ENCODE peak calls at places on chromosomes 13 and 19, in four cellular contexts. N is mammary epithelial cell, W is adipocyte, C is cardiac muscle cell. F is an unnamed sample.

GRCh38 chr13:112442483-112443090 is 66.4 kb downstream of the SPACA7 start:
- DNase-seq in N (peak; percentile 4), W (no peak), C (no peak), F (no peak)

GRCh38 chr19:16660763-16661479 is at the start of gene TMEM38A:
- DNase-seq in N (peak; percentile 22), W (peak; percentile 69), C (peak; percentile 63), F (peak; percentile 49)

GRCh38 chr19:609001-609340 is 19.3 kb downstream of the HCN2 start:
- DNase-seq in N (no peak), W (no peak), C (no peak), F (no peak)

GRCh38 chr19:1087813-1088418 is 7.3 kb downstream of the POLR2E start:
- DNase-seq in N (no peak), W (no peak), C (no peak), F (no peak)

GRCh38 chr13:58080806-58081205 is 449.3 kb downstream of the PCDH17 start:
- DNase-seq in N (no peak), W (no peak), C (peak; percentile 19), F (no peak)

GRCh38 chr13:86846501-86846900 is 824.7 kb upstream of the SLITRK5 start:
- DNase-seq in N (peak; percentile 40), W (no peak), C (no peak), F (no peak)

GRCh38 chr13:41694902-41695301 is 237.6 kb downstream of the RGCC start:
- DNase-seq in N (peak; percentile 84), W (peak; percentile 97), C (peak; percentile 61), F (peak; percentile 81)

GRCh38 chr13:50202485-50202884 is 187.2 kb downstream of the KCNRG start:
- DNase-seq in N (no peak), W (no peak), C (no peak), F (no peak)

GRCh38 chr13:110163020-110163658 is 143.8 kb downstream of the COL4A1 start:
- DNase-seq in N (no peak), W (peak; percentile 14), C (no peak), F (no peak)

GRCh38 chr19:44367024-44367423 is 10.5 kb upstream of the ZNF112 start:
- DNase-seq in N (no peak), W (no peak), C (no peak), F (no peak)

GRCh38 chr13:78022164-78022877 is 103.7 kb upstream of the EDNRB start:
- DNase-seq in N (peak; percentile 60), W (no peak), C (no peak), F (peak; percentile 42)

GRCh38 chr13:21673592-21674270 is 2.9 kb downstream of the FGF9 start:
- DNase-seq in N (peak; percentile 47), W (peak; percentile 62), C (peak; percentile 84), F (peak; percentile 53)

GRCh38 chr19:28882818-28883217 is 330.1 kb downstream of the UQCRFS1 start:
- DNase-seq in N (no peak), W (no peak), C (no peak), F (no peak)

GRCh38 chr19:4063369-4064072 is 3.2 kb downstream of the ZBTB7A start:
- DNase-seq in N (no peak), W (no peak), C (no peak), F (no peak)

GRCh38 chr19:19661675-19662251 is 1.7 kb downstream of the ATP13A1 start:
- DNase-seq in N (no peak), W (no peak), C (no peak), F (no peak)

GRCh38 chr19:28905996-28906395 is 307.0 kb downstream of the UQCRFS1 start:
- DNase-seq in N (no peak), W (peak; percentile 18), C (no peak), F (no peak)

GRCh38 chr13:30713133-30713532 is 22.2 kb upstream of the ALOX5AP start:
- DNase-seq in N (no peak), W (no peak), C (no peak), F (no peak)

GRCh38 chr19:58519087-58519354 is 589 bp downstream of the ZBTB45 start:
- DNase-seq in N (peak; percentile 67), W (peak; percentile 92), C (peak; percentile 87), F (peak; percentile 80)

GRCh38 chr13:19155321-19155861 is 26.2 kb downstream of the TUBA3C start:
- DNase-seq in N (no peak), W (no peak), C (no peak), F (no peak)

GRCh38 chr13:91986771-91987515 is 588.5 kb downstream of the GPC5 start:
- DNase-seq in N (no peak), W (no peak), C (no peak), F (no peak)

GRCh38 chr13:31073859-31074718 is 87.6 kb downstream of the HSPH1 start:
- DNase-seq in N (peak; percentile 41), W (peak; percentile 4), C (no peak), F (no peak)

GRCh38 chr19:36579255-36579654 is 6.2 kb upstream of the ZNF529 start:
- DNase-seq in N (no peak), W (no peak), C (no peak), F (no peak)

GRCh38 chr19:35479278-35479677 is 11.0 kb downstream of the KRTDAP start:
- DNase-seq in N (no peak), W (no peak), C (no peak), F (no peak)

GRCh38 chr19:371501-372160 is 27.0 kb upstream of the MIER2 start:
- DNase-seq in N (no peak), W (peak; percentile 15), C (no peak), F (no peak)

GRCh38 chr19:52600639-52601024 is 30.5 kb downstream of the ZNF701 start:
- DNase-seq in N (no peak), W (no peak), C (no peak), F (no peak)

GRCh38 chr13:112759053-112759452 is 69.2 kb downstream of the ATP11A start:
- DNase-seq in N (no peak), W (no peak), C (no peak), F (no peak)

GRCh38 chr13:101916108-101916757 is 463.8 kb downstream of the ITGBL1 start:
- DNase-seq in N (peak; percentile 6), W (peak; percentile 44), C (peak; percentile 63), F (peak; percentile 41)

GRCh38 chr13:88085036-88085435 is 413.9 kb downstream of the SLITRK5 start:
- DNase-seq in N (no peak), W (no peak), C (no peak), F (no peak)

GRCh38 chr19:11018179-11018578 is 57.3 kb downstream of the SMARCA4 start:
- DNase-seq in N (peak; percentile 53), W (no peak), C (no peak), F (no peak)

GRCh38 chr13:90105881-90106496 is 1241.5 kb upstream of the MIR17HG start:
- DNase-seq in N (no peak), W (peak; percentile 3), C (no peak), F (no peak)

GRCh38 chr13:102369303-102369702 is 32.5 kb downstream of the FGF14 start:
- DNase-seq in N (no peak), W (no peak), C (no peak), F (no peak)

GRCh38 chr13:51025245-51025872 is 85.7 kb downstream of the C13orf42 start:
- DNase-seq in N (no peak), W (no peak), C (no peak), F (no peak)

GRCh38 chr13:109740121-109740520 is 46.3 kb downstream of the IRS2 start:
- DNase-seq in N (no peak), W (no peak), C (no peak), F (no peak)

GRCh38 chr13:37899753-37900152 is 30.2 kb upstream of the TRPC4 start:
- DNase-seq in N (no peak), W (no peak), C (no peak), F (peak; percentile 2)

GRCh38 chr19:49927526-49928264 is 1.3 kb upstream of the ATF5 start:
- DNase-seq in N (no peak), W (no peak), C (no peak), F (no peak)

DNA sequence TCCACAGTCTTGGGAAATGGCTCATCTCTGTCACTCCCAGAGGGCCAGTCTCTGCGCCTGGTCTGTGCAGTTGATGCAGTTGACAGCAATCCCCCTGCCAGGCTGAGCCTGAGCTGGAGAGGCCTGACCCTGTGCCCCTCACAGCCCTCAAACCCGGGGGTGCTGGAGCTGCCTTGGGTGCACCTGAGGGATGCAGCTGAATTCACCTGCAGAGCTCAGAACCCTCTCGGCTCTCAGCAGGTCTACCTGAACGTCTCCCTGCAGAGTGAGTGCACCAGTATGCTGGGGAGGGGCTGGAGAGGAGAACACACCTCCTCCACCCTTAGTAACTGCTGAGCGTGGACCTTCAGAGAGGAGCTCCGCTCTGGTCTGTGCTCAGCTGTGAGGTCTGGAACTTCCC is 2.3 kb downstream of the SIGLEC9 start:
- DNase-seq in N (no peak), W (no peak), C (no peak), F (no peak)
- H3K4me3 ChIP-seq in N (no peak overlapping the region), W (no peak overlapping the region), C (no peak overlapping the region), F (no peak overlapping the region)

DNA sequence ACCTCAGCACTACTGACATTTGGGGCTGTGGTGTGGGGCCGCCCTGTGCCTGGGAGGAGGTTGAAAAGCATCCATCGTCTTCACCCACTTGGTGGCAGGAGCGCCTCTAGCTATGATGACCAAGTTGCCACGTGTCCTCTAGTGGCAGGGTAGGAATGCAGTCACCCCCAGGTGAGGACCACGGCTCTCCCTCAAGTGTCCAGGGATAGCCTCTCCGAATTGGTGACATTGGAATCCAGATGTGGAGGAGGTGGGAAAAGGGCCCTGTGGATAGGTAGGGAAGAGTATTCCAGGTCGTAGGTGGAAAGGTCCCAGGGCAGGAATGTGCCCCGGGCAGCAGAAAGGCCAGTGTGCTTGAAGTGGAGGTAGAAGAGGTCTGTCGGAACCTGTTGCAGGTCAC is 37.6 kb downstream of the ARHGEF18 start:
- DNase-seq in N (no peak), W (no peak), C (no peak), F (no peak)
- H3K36me3 ChIP-seq in N (no peaks in the 10 kb centered on the region), W (no peaks in the 10 kb centered on the region), C (no peaks in the 10 kb centered on the region), F (no peaks in the 10 kb centered on the region)

DNA sequence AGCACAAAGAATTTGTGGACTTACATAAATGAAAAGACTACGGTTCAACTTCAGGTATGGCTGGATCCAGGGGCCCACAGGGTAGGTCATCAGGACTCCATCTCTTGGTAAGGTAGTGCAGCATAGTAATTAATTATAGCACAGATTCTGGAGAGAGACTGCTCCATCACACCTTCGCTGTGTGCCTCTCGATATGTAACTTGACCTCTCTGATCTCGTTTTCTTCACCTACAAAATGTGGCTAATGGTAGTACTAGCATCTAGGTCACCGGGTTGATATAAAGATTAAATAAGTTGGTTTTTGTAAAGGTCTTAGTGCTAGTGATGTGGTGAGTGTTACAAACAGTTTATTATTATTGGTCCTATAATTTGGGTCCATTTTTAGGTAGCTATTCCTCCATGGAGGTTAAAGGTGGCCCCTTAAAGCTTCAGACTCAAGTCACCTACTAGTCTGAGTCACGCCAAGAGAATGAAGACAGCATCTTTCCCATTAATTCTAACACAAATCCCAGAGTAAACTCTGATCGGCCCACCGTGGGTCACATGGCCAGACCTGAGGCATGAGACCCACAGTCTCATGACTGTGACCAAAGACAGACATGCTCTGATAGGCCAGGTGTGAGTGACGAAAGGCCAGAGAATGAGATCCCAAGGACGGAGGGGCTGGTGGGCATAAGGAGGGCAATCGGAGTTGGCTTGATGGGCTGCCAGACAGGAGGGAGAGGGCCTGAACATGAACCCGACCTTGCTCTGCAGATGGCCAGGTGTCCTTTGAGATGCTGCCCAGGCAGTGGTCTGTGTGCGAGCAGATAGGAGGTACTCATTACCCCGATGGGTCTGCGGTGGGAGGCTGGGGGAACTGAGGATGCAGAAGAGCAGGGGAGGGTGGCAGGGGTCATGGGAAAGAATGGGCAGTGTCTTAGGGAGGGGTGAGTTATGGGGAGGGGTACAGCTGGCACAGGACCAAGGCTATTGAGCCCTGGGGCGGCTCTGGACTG is 18.3 kb upstream of the PSMD8 start:
- DNase-seq in N (no peak), W (no peak), C (no peak), F (no peak)
- H3K27me3 ChIP-seq in N (peaks cover 14% of the 10 kb centered on the region), W (peaks cover 63% of the 10 kb centered on the region), C (peaks cover 34% of the 10 kb centered on the region), F (peaks cover 32% of the 10 kb centered on the region)

DNA sequence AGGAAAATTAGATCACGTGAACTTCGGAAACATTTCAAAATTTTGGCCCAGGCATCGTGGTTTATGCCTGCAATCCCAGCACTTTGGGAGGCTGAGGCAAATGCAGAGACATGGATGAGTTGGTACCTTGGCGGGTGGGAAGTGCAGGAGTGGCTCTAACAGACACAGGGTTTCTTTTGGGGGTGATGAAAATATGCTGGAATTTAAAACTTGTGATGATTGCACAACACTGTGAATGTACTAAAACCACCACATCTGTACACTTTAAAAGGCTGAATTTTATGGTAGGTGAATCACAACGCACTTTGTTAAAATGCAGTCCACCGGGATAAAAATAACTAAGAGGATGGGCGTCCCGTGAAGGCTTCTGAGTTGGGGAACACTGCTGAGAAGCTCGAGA is 47.2 kb downstream of the MLLT1 start:
- DNase-seq in N (peak; percentile 64), W (peak; percentile 80), C (no peak), F (no peak)
- H3K4me3 ChIP-seq in N (no peak overlapping the region), W (peak overlapping the region; percentile 1), C (no peak overlapping the region), F (no peak overlapping the region)

F was measured in MG63.